ENCODE peak calls at places on chromosome 1, in ten cellular contexts. F, G, Y, J, M, P, R, O, I and V are unnamed samples.

GRCh38 chr1:240173836-240174235 is 82.2 kb downstream of the FMN2 start:
- DNase-seq in F (no peak), G (no peak), Y (no peak), J (no peak), M (no peak), P (no peak), R (no peak), O (no peak), I (peak), V (no peak)

GRCh38 chr1:156245451-156246232 is 2.2 kb downstream of the PAQR6 start:
- DNase-seq in F (no peak), G (no peak), Y (no peak), J (peak), M (no peak), P (no peak), R (no peak), O (no peak), I (no peak), V (no peak)

GRCh38 chr1:182622795-182623528 is 18.8 kb upstream of the RGS16 start:
- DNase-seq in F (no peak), G (peak), Y (no peak), J (no peak), M (no peak), P (no peak), R (no peak), O (no peak), I (no peak), V (peak)

GRCh38 chr1:12153181-12153785 is 13.5 kb upstream of the TNFRSF1B start:
- DNase-seq in F (no peak), G (peak), Y (no peak), J (no peak), M (peak), P (peak), R (no peak), O (no peak), I (peak), V (no peak)

GRCh38 chr1:94865369-94865768 is 45.2 kb downstream of the SLC44A3 start:
- DNase-seq in F (no peak), G (no peak), Y (no peak), J (peak), M (no peak), P (no peak), R (no peak), O (no peak), I (peak), V (peak)

GRCh38 chr1:20063861-20064292 is 6.1 kb upstream of the PLA2G5 start:
- DNase-seq in F (no peak), G (no peak), Y (no peak), J (no peak), M (no peak), P (no peak), R (no peak), O (no peak), I (peak), V (peak)

GRCh38 chr1:26734501-26735058 is 38.8 kb downstream of the ARID1A start:
- DNase-seq in F (no peak), G (no peak), Y (no peak), J (no peak), M (no peak), P (no peak), R (no peak), O (no peak), I (no peak), V (peak)

GRCh38 chr1:149884433-149885363 is 14.7 kb upstream of the BOLA1 start:
- DNase-seq in F (no peak), G (no peak), Y (no peak), J (no peak), M (peak), P (no peak), R (no peak), O (no peak), I (no peak), V (peak)

GRCh38 chr1:36177589-36178463 is 21.9 kb downstream of the MAP7D1 start:
- DNase-seq in F (no peak), G (no peak), Y (no peak), J (no peak), M (no peak), P (no peak), R (no peak), O (peak), I (no peak), V (no peak)

GRCh38 chr1:167057297-167057688 is 32.9 kb downstream of the GPA33 start:
- DNase-seq in F (no peak), G (no peak), Y (no peak), J (peak), M (no peak), P (no peak), R (no peak), O (peak), I (peak), V (peak)

GRCh38 chr1:2187619-2188018 is 7.0 kb downstream of the FAAP20 start:
- DNase-seq in F (no peak), G (no peak), Y (no peak), J (no peak), M (no peak), P (no peak), R (no peak), O (no peak), I (no peak), V (no peak)

GRCh38 chr1:34591751-34592629 is 162.9 kb upstream of the GJB5 start:
- DNase-seq in F (no peak), G (no peak), Y (no peak), J (no peak), M (no peak), P (no peak), R (no peak), O (no peak), I (no peak), V (peak)

GRCh38 chr1:151596166-151596933 is 15.5 kb upstream of the SNX27 start:
- DNase-seq in F (no peak), G (no peak), Y (no peak), J (peak), M (no peak), P (no peak), R (no peak), O (no peak), I (no peak), V (peak)

GRCh38 chr1:150863765-150864164 is 12.6 kb downstream of the ARNT start:
- DNase-seq in F (no peak), G (no peak), Y (no peak), J (no peak), M (no peak), P (no peak), R (no peak), O (no peak), I (no peak), V (no peak)

GRCh38 chr1:206128192-206128591 is 11.0 kb upstream of the AVPR1B start:
- DNase-seq in F (no peak), G (no peak), Y (no peak), J (no peak), M (no peak), P (no peak), R (no peak), O (no peak), I (peak), V (peak)

GRCh38 chr1:226541231-226541630 is 7.3 kb upstream of the STUM start:
- DNase-seq in F (no peak), G (no peak), Y (no peak), J (no peak), M (no peak), P (no peak), R (no peak), O (no peak), I (no peak), V (no peak)

GRCh38 chr1:8370928-8371327 is 53.0 kb downstream of the SLC45A1 start:
- DNase-seq in F (no peak), G (peak), Y (peak), J (no peak), M (no peak), P (no peak), R (peak), O (no peak), I (no peak), V (no peak)

GRCh38 chr1:15525043-15525958 is 1.3 kb upstream of the CASP9 start:
- DNase-seq in F (peak), G (no peak), Y (peak), J (no peak), M (peak), P (peak), R (peak), O (peak), I (no peak), V (peak)

GRCh38 chr1:156874142-156874541 is 13.5 kb downstream of the NTRK1 start:
- DNase-seq in F (no peak), G (no peak), Y (no peak), J (no peak), M (no peak), P (no peak), R (no peak), O (no peak), I (no peak), V (no peak)

GRCh38 chr1:9028921-9029715 is 2.9 kb upstream of the SLC2A7 start:
- DNase-seq in F (no peak), G (no peak), Y (no peak), J (no peak), M (no peak), P (no peak), R (peak), O (no peak), I (no peak), V (no peak)

GRCh38 chr1:223299553-223299952 is 64.4 kb downstream of the SUSD4 start:
- DNase-seq in F (no peak), G (no peak), Y (no peak), J (no peak), M (no peak), P (no peak), R (no peak), O (no peak), I (no peak), V (no peak)

GRCh38 chr1:43653339-43653738 is 3.4 kb downstream of the KDM4A start:
- DNase-seq in F (no peak), G (no peak), Y (no peak), J (no peak), M (no peak), P (no peak), R (no peak), O (no peak), I (peak), V (peak)

GRCh38 chr1:111030590-111030989 is 66.9 kb upstream of the LRIF1 start:
- DNase-seq in F (no peak), G (peak), Y (no peak), J (peak), M (peak), P (peak), R (no peak), O (peak), I (peak), V (peak)

GRCh38 chr1:10943991-10944730 is 68.3 kb upstream of the TARDBP start:
- DNase-seq in F (no peak), G (peak), Y (no peak), J (no peak), M (no peak), P (peak), R (no peak), O (peak), I (no peak), V (peak)

GRCh38 chr1:201255470-201256362 is 27.6 kb upstream of the PKP1 start:
- DNase-seq in F (no peak), G (no peak), Y (no peak), J (no peak), M (no peak), P (no peak), R (no peak), O (no peak), I (no peak), V (no peak)

GRCh38 chr1:70874826-70875225 is 172.8 kb downstream of the PTGER3 start:
- DNase-seq in F (no peak), G (no peak), Y (no peak), J (no peak), M (no peak), P (no peak), R (no peak), O (no peak), I (peak), V (no peak)

GRCh38 chr1:197327776-197328364 is 59.8 kb downstream of the CRB1 start:
- DNase-seq in F (no peak), G (no peak), Y (no peak), J (no peak), M (no peak), P (no peak), R (no peak), O (no peak), I (no peak), V (peak)

GRCh38 chr1:91683598-91683951 is 182.9 kb downstream of the CDC7 start:
- DNase-seq in F (peak), G (peak), Y (no peak), J (no peak), M (no peak), P (no peak), R (no peak), O (peak), I (no peak), V (no peak)

GRCh38 chr1:115275216-115275615 is 62.8 kb downstream of the NGF start:
- DNase-seq in F (no peak), G (no peak), Y (no peak), J (no peak), M (no peak), P (no peak), R (no peak), O (no peak), I (no peak), V (peak)

GRCh38 chr1:5740865-5741860 is 251.1 kb downstream of the NPHP4 start:
- DNase-seq in F (no peak), G (no peak), Y (no peak), J (no peak), M (no peak), P (no peak), R (peak), O (no peak), I (no peak), V (no peak)

GRCh38 chr1:200731654-200732332 is 6.9 kb upstream of the CAMSAP2 start:
- DNase-seq in F (no peak), G (no peak), Y (no peak), J (no peak), M (no peak), P (no peak), R (no peak), O (no peak), I (no peak), V (no peak)

GRCh38 chr1:187691439-187691838 is 862.7 kb downstream of the PLA2G4A start:
- DNase-seq in F (no peak), G (no peak), Y (no peak), J (no peak), M (no peak), P (no peak), R (no peak), O (no peak), I (peak), V (peak)

GRCh38 chr1:46687910-46688509 is 16.4 kb downstream of the TEX38 start:
- DNase-seq in F (no peak), G (no peak), Y (no peak), J (no peak), M (no peak), P (no peak), R (no peak), O (no peak), I (no peak), V (no peak)

GRCh38 chr1:234230414-234230862 is 142.8 kb upstream of the COA6 start:
- DNase-seq in F (no peak), G (no peak), Y (no peak), J (no peak), M (no peak), P (no peak), R (no peak), O (no peak), I (no peak), V (no peak)

GRCh38 chr1:22329171-22329540 is 122.5 kb upstream of the ZBTB40 start:
- DNase-seq in F (no peak), G (no peak), Y (no peak), J (no peak), M (peak), P (no peak), R (peak), O (no peak), I (no peak), V (no peak)

GRCh38 chr1:8373547-8374270 is 55.8 kb downstream of the SLC45A1 start:
- DNase-seq in F (peak), G (peak), Y (peak), J (peak), M (peak), P (peak), R (peak), O (no peak), I (peak), V (peak)

GRCh38 chr1:13517193-13517812 is 3.5 kb upstream of the LRRC38 start:
- DNase-seq in F (no peak), G (no peak), Y (no peak), J (no peak), M (no peak), P (no peak), R (no peak), O (peak), I (no peak), V (no peak)
- TF ChIP-seq CTCF in F (peak), G (peak), Y (no peak), J (no peak), M (no peak), P (no peak), R (no peak), O (peak), I (peak), V (no peak)

DNA sequence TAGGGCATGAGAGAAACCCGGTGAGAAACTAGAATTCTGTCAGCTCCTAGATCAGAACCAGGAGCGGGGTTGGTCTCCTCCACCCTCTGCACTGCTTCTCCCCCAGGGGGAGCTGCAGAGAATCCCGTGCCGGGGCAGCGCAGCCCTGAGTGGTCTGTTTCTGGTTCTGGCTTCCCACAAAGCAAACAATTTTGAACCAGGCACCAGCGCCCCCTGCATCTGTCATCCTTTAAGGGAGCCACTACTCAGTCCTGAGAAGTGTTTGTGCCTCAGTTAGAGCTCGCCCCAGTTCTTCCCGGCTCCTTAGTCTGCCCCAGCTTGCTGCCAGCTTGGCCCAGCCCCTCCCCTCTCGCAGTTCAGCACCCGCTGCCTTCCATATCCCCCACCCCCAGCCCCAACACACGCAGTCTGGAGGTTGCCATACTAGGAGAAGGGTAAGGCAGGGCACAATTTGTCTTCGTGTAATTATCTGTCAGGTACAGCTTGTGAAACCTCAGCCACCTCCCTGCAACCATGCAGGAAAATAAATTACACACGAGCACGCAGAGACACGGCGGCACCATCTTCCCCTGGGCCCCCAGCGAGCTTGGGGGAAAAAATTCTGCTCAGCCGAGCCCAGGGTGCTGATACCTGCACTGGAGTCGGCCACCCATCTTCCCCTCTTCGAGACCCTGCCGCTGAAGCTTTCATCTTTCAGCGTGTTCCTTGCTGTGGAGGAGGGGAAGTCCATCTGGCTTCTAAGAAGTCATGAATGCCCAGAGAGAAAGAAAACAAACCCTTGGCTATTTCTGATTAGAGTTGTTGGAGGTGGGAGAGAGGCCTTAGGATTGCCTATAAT is 62.6 kb upstream of the CD1D start:
- DNase-seq in F (no peak), G (peak), Y (peak), J (peak), M (peak), P (peak), R (peak), O (peak), I (peak), V (peak)
- TF ChIP-seq CTCF in F (peak), G (peak), Y (peak), J (peak), M (peak), P (peak), R (peak), O (peak), I (peak), V (peak)

DNA sequence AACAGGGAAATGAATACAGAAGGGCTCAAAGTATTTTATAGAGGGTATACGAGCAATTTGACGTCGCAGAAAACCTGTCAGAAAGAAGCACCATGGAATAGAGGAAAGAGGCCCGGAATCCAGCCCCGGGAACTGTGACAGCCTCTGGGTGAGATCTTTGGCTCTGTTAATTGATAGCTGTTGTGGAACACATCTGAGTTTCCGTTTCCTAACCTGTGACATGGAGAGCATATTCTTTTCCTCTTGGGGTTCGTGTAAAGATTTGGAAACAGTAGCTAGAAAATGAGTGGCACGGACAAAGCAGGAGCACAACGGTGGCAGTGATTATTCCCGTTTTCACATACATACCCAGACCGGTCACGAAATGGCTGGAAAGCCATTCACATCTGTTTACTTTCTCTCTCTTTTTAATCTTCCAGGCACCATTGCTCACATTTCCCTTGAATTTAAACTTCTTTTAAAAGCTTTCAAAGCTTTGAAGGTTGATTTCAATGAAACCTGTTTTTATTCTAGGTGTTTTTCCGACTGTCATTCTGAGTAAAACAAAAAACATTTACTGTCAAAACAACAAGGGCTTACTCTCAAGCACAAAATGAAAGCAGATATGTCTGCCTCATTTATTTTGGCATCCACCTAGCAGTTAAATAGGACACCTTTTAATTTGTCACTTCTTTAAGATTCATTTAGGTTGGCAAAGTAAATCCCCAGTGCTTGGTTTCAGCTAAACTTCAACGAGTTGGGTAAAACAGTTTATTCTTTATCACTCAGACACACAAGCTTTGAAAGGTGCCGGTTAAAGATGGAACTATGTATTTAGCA is 26.7 kb upstream of the C8B start:
- DNase-seq in F (no peak), G (no peak), Y (no peak), J (no peak), M (no peak), P (no peak), R (no peak), O (no peak), I (no peak), V (no peak)
- TF ChIP-seq CTCF in F (no peak), G (no peak), Y (no peak), J (no peak), M (no peak), P (no peak), R (no peak), O (no peak), I (no peak), V (no peak)

GRCh38 chr1:41427943-41428735 is 56.3 kb downstream of the EDN2 start:
- DNase-seq in F (no peak), G (no peak), Y (no peak), J (no peak), M (no peak), P (no peak), R (no peak), O (no peak), I (no peak), V (no peak)

GRCh38 chr1:41424581-41425118 is 59.8 kb downstream of the EDN2 start:
- DNase-seq in F (no peak), G (no peak), Y (no peak), J (no peak), M (no peak), P (no peak), R (no peak), O (no peak), I (no peak), V (no peak)

GRCh38 chr1:41425369-41425768 is 59.1 kb downstream of the EDN2 start:
- DNase-seq in F (no peak), G (no peak), Y (no peak), J (no peak), M (no peak), P (no peak), R (no peak), O (no peak), I (no peak), V (no peak)

GRCh38 chr1:41427022-41427942 is 57.2 kb downstream of the EDN2 start:
- DNase-seq in F (no peak), G (no peak), Y (no peak), J (no peak), M (no peak), P (no peak), R (no peak), O (no peak), I (no peak), V (no peak)

DNA sequence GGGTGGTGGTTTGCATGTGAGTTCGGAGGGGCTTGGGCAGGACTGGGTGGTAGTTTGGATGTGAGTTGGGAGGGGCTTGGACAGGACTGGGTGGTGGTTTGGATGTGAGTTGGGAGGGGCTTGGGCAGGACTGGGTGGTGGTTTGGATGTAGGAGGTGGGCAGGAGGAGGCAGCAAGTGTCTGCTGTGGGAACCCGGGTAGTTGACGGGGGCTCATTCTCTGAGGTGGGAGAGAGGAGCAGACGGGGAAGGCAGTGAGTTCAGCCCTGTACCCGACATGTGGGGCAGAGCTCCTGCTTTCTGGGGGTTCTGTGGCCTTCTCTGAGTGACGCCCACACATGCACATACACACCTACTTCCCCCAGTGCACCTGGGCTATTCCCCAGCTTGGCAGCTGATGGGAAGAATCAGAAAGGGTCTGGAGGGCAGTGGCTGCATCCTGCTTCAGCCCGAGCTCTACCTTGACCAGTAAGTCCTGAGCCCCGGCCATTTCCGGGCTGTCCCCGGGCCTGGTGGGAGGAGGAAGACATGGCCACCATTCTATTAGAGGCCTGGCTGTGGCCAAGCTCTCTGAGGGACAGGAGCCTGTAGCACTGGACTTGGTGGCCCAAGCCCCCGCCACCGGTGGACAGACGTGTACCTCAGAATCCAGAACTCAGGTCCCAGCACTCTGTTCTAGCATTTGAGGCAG is 58.1 kb downstream of the EDN2 start:
- DNase-seq in F (no peak), G (no peak), Y (no peak), J (no peak), M (no peak), P (no peak), R (no peak), O (no peak), I (no peak), V (no peak)
- TF ChIP-seq CTCF in F (no peak), G (no peak), Y (no peak), J (no peak), M (no peak), P (no peak), R (no peak), O (no peak), I (no peak), V (no peak)